ENCODE peak calls at places on chromosomes 13 and 19, in five cellular contexts. M is stromal cell of bone marrow, X is amygdala, T is AG04450, E is HAP-1. B is an unnamed sample.

GRCh38 chr19:875265-875879 is 15.9 kb downstream of the CFD start:
- DNase-seq in M (no peak), X (no peak), T (no peak), E (no peak), B (no peak)

GRCh38 chr19:35216026-35216832 is 12.3 kb downstream of the FAM187B start:
- DNase-seq in M (no peak), X (no peak), T (no peak), E (no peak), B (no peak)

GRCh38 chr19:12796146-12797071 is 5.1 kb downstream of the JUNB start:
- DNase-seq in M (peak; percentile 52), X (peak; percentile 54), T (no peak), E (peak; percentile 86), B (peak; percentile 85)

GRCh38 chr13:44141213-44141724 is 232.4 kb upstream of the SERP2 start:
- DNase-seq in M (no peak), X (no peak), T (no peak), E (no peak), B (no peak)

GRCh38 chr19:45786533-45786894 is 4.2 kb upstream of the DMPK start:
- DNase-seq in M (no peak), X (no peak), T (no peak), E (no peak), B (no peak)

GRCh38 chr13:107421028-107421427 is 794.3 kb downstream of the LIG4 start:
- DNase-seq in M (peak; percentile 57), X (no peak), T (peak; percentile 7), E (no peak), B (no peak)

GRCh38 chr19:6221220-6221877 is 58.4 kb downstream of the MLLT1 start:
- DNase-seq in M (no peak), X (no peak), T (no peak), E (no peak), B (no peak)

GRCh38 chr19:14843169-14843568 is 5.6 kb downstream of the OR7A10 start:
- DNase-seq in M (no peak), X (no peak), T (no peak), E (no peak), B (no peak)

GRCh38 chr19:5360003-5360820 is 19.6 kb upstream of the PTPRS start:
- DNase-seq in M (no peak), X (no peak), T (no peak), E (no peak), B (no peak)

GRCh38 chr13:20808874-20809273 is 35.1 kb upstream of the EEF1AKMT1 start:
- DNase-seq in M (no peak), X (no peak), T (no peak), E (no peak), B (no peak)

GRCh38 chr19:38838208-38838985 is 6.8 kb upstream of the ECH1 start:
- DNase-seq in M (no peak), X (no peak), T (no peak), E (no peak), B (no peak)

GRCh38 chr13:102838273-102838672 is 7.6 kb upstream of the ERCC5 start:
- DNase-seq in M (no peak), X (no peak), T (no peak), E (no peak), B (no peak)

GRCh38 chr13:83765796-83766195 is 116.5 kb downstream of the SLITRK1 start:
- DNase-seq in M (no peak), X (peak; percentile 34), T (no peak), E (no peak), B (peak; percentile 88)

GRCh38 chr19:8451885-8452284 is 7.1 kb downstream of the HNRNPM start:
- DNase-seq in M (peak; percentile 29), X (no peak), T (no peak), E (no peak), B (no peak)

GRCh38 chr19:14361824-14362223 is 19.4 kb upstream of the ADGRE5 start:
- DNase-seq in M (no peak), X (no peak), T (no peak), E (peak; percentile 63), B (no peak)

GRCh38 chr19:1626417-1627010 is 21.3 kb upstream of the UQCR11 start:
- DNase-seq in M (no peak), X (no peak), T (no peak), E (no peak), B (no peak)

GRCh38 chr19:32309711-32310390 is 35.6 kb upstream of the ZNF507 start:
- DNase-seq in M (no peak), X (no peak), T (no peak), E (no peak), B (no peak)

GRCh38 chr19:57769345-57770131 is at the start of gene ZNF586:
- DNase-seq in M (peak; percentile 88), X (peak; percentile 91), T (peak; percentile 80), E (peak; percentile 24), B (peak; percentile 95)

GRCh38 chr13:78376033-78376432 is 227.3 kb downstream of the POU4F1 start:
- DNase-seq in M (no peak), X (no peak), T (no peak), E (no peak), B (no peak)

GRCh38 chr13:63680704-63681103 is 2265.1 kb upstream of the PCDH20 start:
- DNase-seq in M (no peak), X (no peak), T (no peak), E (no peak), B (no peak)

GRCh38 chr13:50320297-50320862 is 305.1 kb downstream of the KCNRG start:
- DNase-seq in M (no peak), X (no peak), T (peak; percentile 4), E (no peak), B (no peak)

GRCh38 chr13:37753776-37754175 is 115.8 kb downstream of the TRPC4 start:
- DNase-seq in M (no peak), X (no peak), T (no peak), E (no peak), B (no peak)

B was measured in midbrain.